ENCODE peak calls at places on chromosomes 11 and 22, in five cellular contexts. One of them, this sample, is unnamed.

GRCh38 chr22:30159561-30160353 is 79.5 kb downstream of the HORMAD2 start:
- DNase-seq in mesenteric fat pad: no peak
- DNase-seq in stimulated activated CD4-positive, alpha-beta T cell treated with anti-CD3 and anti-CD28 coated beads, Interleukin-2, amount 100 ng/mL, for 24 hours: no peak
- DNase-seq in activated effector memory CD4-positive, alpha-beta T cell treated with anti-CD3 and anti-CD28 coated beads, Interleukin-2, amount 50 U/mL, for 16 hours: no peak
- DNase-seq in right cardiac atrium: peak; percentile 42
- DNase-seq in this sample: no peak

GRCh38 chr22:37213941-37214340 is 1.7 kb upstream of the SSTR3 start:
- DNase-seq in mesenteric fat pad: no peak
- DNase-seq in stimulated activated CD4-positive, alpha-beta T cell treated with anti-CD3 and anti-CD28 coated beads, Interleukin-2, amount 100 ng/mL, for 24 hours: peak; percentile 0
- DNase-seq in activated effector memory CD4-positive, alpha-beta T cell treated with anti-CD3 and anti-CD28 coated beads, Interleukin-2, amount 50 U/mL, for 16 hours: peak; percentile 50
- DNase-seq in right cardiac atrium: no peak
- DNase-seq in this sample: no peak

GRCh38 chr22:49525366-49525765 is 302.3 kb downstream of the BRD1 start:
- DNase-seq in mesenteric fat pad: no peak
- DNase-seq in stimulated activated CD4-positive, alpha-beta T cell treated with anti-CD3 and anti-CD28 coated beads, Interleukin-2, amount 100 ng/mL, for 24 hours: no peak
- DNase-seq in activated effector memory CD4-positive, alpha-beta T cell treated with anti-CD3 and anti-CD28 coated beads, Interleukin-2, amount 50 U/mL, for 16 hours: peak; percentile 14
- DNase-seq in right cardiac atrium: no peak
- DNase-seq in this sample: no peak

GRCh38 chr11:96314326-96315050 is 28.5 kb downstream of the MAML2 start:
- DNase-seq in mesenteric fat pad: no peak
- DNase-seq in stimulated activated CD4-positive, alpha-beta T cell treated with anti-CD3 and anti-CD28 coated beads, Interleukin-2, amount 100 ng/mL, for 24 hours: no peak
- DNase-seq in activated effector memory CD4-positive, alpha-beta T cell treated with anti-CD3 and anti-CD28 coated beads, Interleukin-2, amount 50 U/mL, for 16 hours: no peak
- DNase-seq in right cardiac atrium: peak; percentile 79
- DNase-seq in this sample: no peak

GRCh38 chr11:111426615-111427014 is 47.5 kb upstream of the POU2AF1 start:
- DNase-seq in mesenteric fat pad: no peak
- DNase-seq in stimulated activated CD4-positive, alpha-beta T cell treated with anti-CD3 and anti-CD28 coated beads, Interleukin-2, amount 100 ng/mL, for 24 hours: no peak
- DNase-seq in activated effector memory CD4-positive, alpha-beta T cell treated with anti-CD3 and anti-CD28 coated beads, Interleukin-2, amount 50 U/mL, for 16 hours: no peak
- DNase-seq in right cardiac atrium: no peak
- DNase-seq in this sample: no peak

GRCh38 chr22:20579273-20580120 is 72.1 kb downstream of the MED15 start:
- DNase-seq in mesenteric fat pad: no peak
- DNase-seq in stimulated activated CD4-positive, alpha-beta T cell treated with anti-CD3 and anti-CD28 coated beads, Interleukin-2, amount 100 ng/mL, for 24 hours: no peak
- DNase-seq in activated effector memory CD4-positive, alpha-beta T cell treated with anti-CD3 and anti-CD28 coated beads, Interleukin-2, amount 50 U/mL, for 16 hours: no peak
- DNase-seq in right cardiac atrium: peak; percentile 40
- DNase-seq in this sample: no peak

GRCh38 chr11:28756977-28757376 is 648.8 kb downstream of the METTL15 start:
- DNase-seq in mesenteric fat pad: no peak
- DNase-seq in stimulated activated CD4-positive, alpha-beta T cell treated with anti-CD3 and anti-CD28 coated beads, Interleukin-2, amount 100 ng/mL, for 24 hours: no peak
- DNase-seq in activated effector memory CD4-positive, alpha-beta T cell treated with anti-CD3 and anti-CD28 coated beads, Interleukin-2, amount 50 U/mL, for 16 hours: no peak
- DNase-seq in right cardiac atrium: no peak
- DNase-seq in this sample: no peak

GRCh38 chr22:24810043-24810749 is 4.2 kb downstream of the SGSM1 start:
- DNase-seq in mesenteric fat pad: no peak
- DNase-seq in stimulated activated CD4-positive, alpha-beta T cell treated with anti-CD3 and anti-CD28 coated beads, Interleukin-2, amount 100 ng/mL, for 24 hours: no peak
- DNase-seq in activated effector memory CD4-positive, alpha-beta T cell treated with anti-CD3 and anti-CD28 coated beads, Interleukin-2, amount 50 U/mL, for 16 hours: no peak
- DNase-seq in right cardiac atrium: no peak
- DNase-seq in this sample: peak; percentile 12

GRCh38 chr11:46290598-46291309 is 13.3 kb downstream of the CREB3L1 start:
- DNase-seq in mesenteric fat pad: no peak
- DNase-seq in stimulated activated CD4-positive, alpha-beta T cell treated with anti-CD3 and anti-CD28 coated beads, Interleukin-2, amount 100 ng/mL, for 24 hours: no peak
- DNase-seq in activated effector memory CD4-positive, alpha-beta T cell treated with anti-CD3 and anti-CD28 coated beads, Interleukin-2, amount 50 U/mL, for 16 hours: no peak
- DNase-seq in right cardiac atrium: peak; percentile 89
- DNase-seq in this sample: no peak

GRCh38 chr11:27370374-27370773 is 7.4 kb upstream of the CCDC34 start:
- DNase-seq in mesenteric fat pad: no peak
- DNase-seq in stimulated activated CD4-positive, alpha-beta T cell treated with anti-CD3 and anti-CD28 coated beads, Interleukin-2, amount 100 ng/mL, for 24 hours: no peak
- DNase-seq in activated effector memory CD4-positive, alpha-beta T cell treated with anti-CD3 and anti-CD28 coated beads, Interleukin-2, amount 50 U/mL, for 16 hours: no peak
- DNase-seq in right cardiac atrium: no peak
- DNase-seq in this sample: no peak

This sample was measured in T-helper 2 cell treated with Interferon-gamma antibody and Interleukin-4, amounts not matched to agents 5 μg/mL and 100 μg/mL, for 36 hours.